ENCODE peak calls at places on chromosomes 6 and 20, in six cellular contexts. J is HFFc6, W is BJ, G is brain microvascular endothelial cell, N is lower lobe of right lung, S is H9. K is an unnamed sample.

GRCh38 chr6:137486388-137486787 is 7.8 kb downstream of the OLIG3 start:
- DNase-seq in S (no peak), J (no peak), G (no peak), W (no peak), N (no peak), K (no peak)

GRCh38 chr20:36591854-36592641 is 13.5 kb upstream of the RAB5IF start:
- DNase-seq in G (no peak), J (peak; percentile 40), N (no peak), W (no peak), S (peak; percentile 54), K (no peak)

GRCh38 chr20:37837934-37838333 is 65.0 kb upstream of the VSTM2L start:
- DNase-seq in N (no peak), J (no peak), W (no peak), S (no peak), G (no peak), K (no peak)

GRCh38 chr20:48186915-48187314 is 401.6 kb upstream of the SULF2 start:
- DNase-seq in N (no peak), J (no peak), G (no peak), W (no peak), S (no peak), K (no peak)

GRCh38 chr20:61524956-61525666 is 273.1 kb downstream of the CDH4 start:
- DNase-seq in N (no peak), J (no peak), W (no peak), S (no peak), G (no peak), K (no peak)

GRCh38 chr20:22684763-22685443 is 100.5 kb upstream of the FOXA2 start:
- DNase-seq in N (no peak), W (no peak), S (no peak), G (no peak), J (no peak), K (no peak)

GRCh38 chr6:5054427-5054873 is 30.7 kb upstream of the PPP1R3G start:
- DNase-seq in N (no peak), J (peak; percentile 58), S (no peak), G (peak; percentile 53), W (no peak), K (no peak)

GRCh38 chr6:56843476-56844349 is 111.2 kb upstream of the BEND6 start:
- DNase-seq in G (peak; percentile 67), W (no peak), J (peak; percentile 76), S (peak; percentile 90), N (peak; percentile 81), K (no peak)

GRCh38 chr20:62027116-62027515 is 38.6 kb downstream of the TAF4 start:
- DNase-seq in W (no peak), J (no peak), S (no peak), G (no peak), N (no peak), K (no peak)

GRCh38 chr6:21738180-21739094 is 144.9 kb downstream of the SOX4 start:
- DNase-seq in W (no peak), J (no peak), N (no peak), G (no peak), S (no peak), K (no peak)

GRCh38 chr6:151900897-151901485 is 93.5 kb downstream of the ESR1 start:
- DNase-seq in W (no peak), N (no peak), G (no peak), S (no peak), J (no peak), K (no peak)

GRCh38 chr6:56570434-56571359 is 72.0 kb downstream of the DST start:
- DNase-seq in N (no peak), W (no peak), S (no peak), J (peak; percentile 21), G (no peak), K (no peak)

GRCh38 chr20:24781061-24781980 is 167.7 kb upstream of the CST7 start:
- DNase-seq in W (no peak), J (peak; percentile 41), N (peak; percentile 36), G (no peak), S (peak; percentile 54), K (no peak)

GRCh38 chr6:41343641-41344187 is 8.3 kb downstream of the NCR2 start:
- DNase-seq in J (no peak), N (no peak), W (no peak), G (no peak), S (no peak), K (no peak)

GRCh38 chr6:36245572-36246031 is 24.3 kb upstream of the PNPLA1 start:
- DNase-seq in N (no peak), W (no peak), S (peak; percentile 85), J (no peak), G (no peak), K (no peak)

GRCh38 chr6:133223458-133224014 is 17.6 kb upstream of the EYA4 start:
- DNase-seq in S (no peak), W (no peak), G (no peak), J (no peak), N (no peak), K (no peak)

GRCh38 chr20:3911956-3912355 is 22.8 kb downstream of the PANK2 start:
- DNase-seq in J (no peak), W (no peak), S (no peak), N (peak; percentile 57), G (no peak), K (no peak)

GRCh38 chr20:13772529-13772928 is 12.2 kb downstream of the ESF1 start:
- DNase-seq in W (no peak), S (no peak), N (no peak), J (no peak), G (no peak), K (no peak)

GRCh38 chr6:129393659-129394058 is 316.3 kb downstream of the ARHGAP18 start:
- DNase-seq in W (no peak), N (no peak), S (no peak), G (no peak), J (no peak), K (no peak)

GRCh38 chr6:49328051-49328450 is 135.0 kb downstream of the MMUT start:
- DNase-seq in N (no peak), S (no peak), W (no peak), J (no peak), G (no peak), K (no peak)

GRCh38 chr6:142258757-142259156 is 43.0 kb upstream of the ADGRG6 start:
- DNase-seq in J (no peak), S (no peak), N (no peak), G (no peak), W (no peak), K (no peak)

DNA sequence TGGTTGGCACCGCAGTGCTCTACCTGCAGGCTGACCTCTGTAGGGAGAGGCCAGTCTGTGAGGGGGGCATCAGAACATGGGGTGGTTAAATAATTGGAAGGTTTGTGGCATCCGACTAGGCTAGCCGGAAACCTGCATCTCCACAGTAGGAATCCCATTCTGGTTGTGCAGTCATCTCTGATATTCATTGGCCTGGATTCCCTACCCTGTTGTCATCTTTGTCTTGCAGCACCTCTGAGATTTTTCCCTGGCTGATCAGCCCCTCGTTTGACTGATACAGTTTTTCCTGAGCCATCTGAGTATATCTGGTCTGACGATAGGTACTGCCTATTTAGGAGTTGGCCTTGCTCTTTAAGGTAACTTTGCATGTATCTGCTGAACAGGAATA is 259.4 kb downstream of the TMEM242 start:
- DNase-seq in W (no peak), S (no peak), J (no peak), N (no peak), G (no peak), K (no peak)
- TF ChIP-seq CTCF in W (no peak), S (no peak), J (no peak), N (no peak), G (no peak), K (no peak)

GRCh38 chr20:31562241-31562640 is 42.8 kb upstream of the ID1 start:
- DNase-seq in G (no peak), N (no peak), W (no peak), J (no peak), S (no peak), K (no peak)
- TF ChIP-seq CTCF in G (no peak), N (no peak), W (no peak), J (no peak), S (no peak), K (no peak)

GRCh38 chr6:150719099-150719767 is 119.5 kb downstream of the PLEKHG1 start:
- DNase-seq in N (no peak), J (no peak), W (no peak), G (no peak), S (no peak), K (no peak)

GRCh38 chr6:150723056-150723658 is 123.5 kb downstream of the PLEKHG1 start:
- DNase-seq in G (no peak), J (no peak), N (no peak), S (no peak), W (no peak), K (no peak)

GRCh38 chr6:150721411-150722266 is 122.0 kb downstream of the PLEKHG1 start:
- DNase-seq in G (no peak), N (no peak), W (no peak), J (no peak), S (no peak), K (no peak)

GRCh38 chr6:150719861-150720260 is 120.2 kb downstream of the PLEKHG1 start:
- DNase-seq in N (no peak), G (no peak), S (no peak), W (no peak), J (no peak), K (no peak)

DNA sequence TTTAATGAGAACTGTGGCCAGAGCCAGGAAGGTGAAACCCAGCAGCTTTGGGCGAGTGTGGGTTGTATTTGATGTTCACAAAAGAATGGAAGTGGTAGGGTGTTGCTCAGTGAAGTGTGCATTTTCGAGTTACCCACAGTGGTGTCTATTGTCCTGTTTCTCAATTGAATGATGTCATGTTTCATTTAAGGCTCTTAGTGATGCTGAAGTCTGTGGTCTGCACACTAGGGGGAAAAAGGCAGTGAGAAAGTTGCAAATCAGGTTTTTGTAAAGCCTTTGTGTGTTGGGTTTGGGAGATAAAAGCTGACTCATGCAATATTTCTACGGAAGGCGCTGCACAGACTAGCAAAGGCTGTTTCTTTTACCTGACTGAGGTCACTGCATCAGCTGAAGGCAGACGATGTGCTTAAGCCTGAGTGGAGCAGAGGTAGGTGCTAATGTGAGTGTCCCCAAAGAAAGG is 121.1 kb downstream of the PLEKHG1 start:
- DNase-seq in S (no peak), G (peak; percentile 13), J (no peak), W (no peak), N (no peak), K (no peak)
- TF ChIP-seq CTCF in S (no peak), G (peak; percentile 25), J (no peak), W (no peak), N (no peak), K (no peak)

GRCh38 chr20:1438361-1438760 is 28.3 kb downstream of the NSFL1C start:
- DNase-seq in W (no peak), S (no peak), N (no peak), J (no peak), G (no peak), K (no peak)

GRCh38 chr20:1441133-1441532 is 25.5 kb downstream of the NSFL1C start:
- DNase-seq in W (no peak), G (no peak), S (no peak), N (no peak), J (no peak), K (no peak)

GRCh38 chr20:1437222-1437904 is 29.3 kb downstream of the NSFL1C start:
- DNase-seq in J (peak; percentile 70), S (peak; percentile 79), G (peak; percentile 55), N (peak; percentile 82), W (no peak), K (peak; percentile 60)

GRCh38 chr20:1442304-1442703 is 24.3 kb downstream of the NSFL1C start:
- DNase-seq in J (no peak), W (no peak), S (no peak), N (no peak), G (no peak), K (no peak)

DNA sequence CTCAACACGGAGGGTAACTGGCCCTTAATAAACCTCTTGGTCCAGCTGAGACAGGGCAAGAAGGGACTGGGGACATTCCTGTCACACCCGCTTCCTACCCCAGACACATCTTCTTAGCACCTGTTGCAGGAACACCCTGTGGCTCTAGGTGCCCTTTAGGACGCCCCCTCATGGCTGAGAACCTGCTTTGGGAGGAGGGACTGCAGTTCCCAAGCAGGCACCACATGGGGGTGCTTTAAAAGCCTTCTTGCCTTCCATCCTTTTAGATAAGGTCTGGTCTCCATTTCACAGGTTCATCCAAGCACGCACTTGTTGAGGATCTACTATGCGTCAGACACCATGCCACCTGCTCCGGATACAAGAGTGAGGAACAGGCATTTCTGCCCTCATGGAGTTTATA is 26.6 kb downstream of the NSFL1C start:
- DNase-seq in N (no peak), W (no peak), J (peak; percentile 21), G (no peak), S (peak; percentile 80), K (no peak)
- TF ChIP-seq CTCF in N (no peak), W (peak; percentile 56), J (peak; percentile 73), G (peak; percentile 69), S (peak; percentile 71), K (peak; percentile 41)

K was measured in HFF-Myc.